ENCODE peak calls at places on chromosome 17, in eight cellular contexts. One of them, this sample, is unnamed.

GRCh38 chr17:71080937-71081336 is 911.6 kb downstream of the KCNJ2 start:
- DNase-seq in PC-3: no peak
- DNase-seq in mucosa of gallbladder: no peak
- DNase-seq in body of pancreas: no peak
- DNase-seq in EL: no peak
- DNase-seq in hepatocyte: no peak
- DNase-seq in stimulated activated naive CD4-positive, alpha-beta T cell treated with Interleukin-2 at 50 U/mL for 16 hours: no peak
- DNase-seq in NCI-H82: no peak
- DNase-seq in this sample: no peak

GRCh38 chr17:50589112-50589712 is 28.7 kb downstream of the CACNA1G start:
- DNase-seq in hepatocyte: no peak
- DNase-seq in NCI-H82: no peak
- DNase-seq in EL: no peak
- DNase-seq in mucosa of gallbladder: no peak
- DNase-seq in stimulated activated naive CD4-positive, alpha-beta T cell treated with Interleukin-2 at 50 U/mL for 16 hours: no peak
- DNase-seq in PC-3: no peak
- DNase-seq in body of pancreas: no peak
- DNase-seq in this sample: no peak

GRCh38 chr17:81928497-81929252 is 1.1 kb upstream of the MAFG start:
- DNase-seq in mucosa of gallbladder: no peak
- DNase-seq in PC-3: peak; percentile 49
- DNase-seq in body of pancreas: no peak
- DNase-seq in NCI-H82: peak; percentile 55
- DNase-seq in EL: peak; percentile 32
- DNase-seq in stimulated activated naive CD4-positive, alpha-beta T cell treated with Interleukin-2 at 50 U/mL for 16 hours: no peak
- DNase-seq in hepatocyte: peak; percentile 46
- DNase-seq in this sample: no peak

GRCh38 chr17:57902800-57903759 is 52.1 kb downstream of the CUEDC1 start:
- DNase-seq in mucosa of gallbladder: peak; percentile 90
- DNase-seq in stimulated activated naive CD4-positive, alpha-beta T cell treated with Interleukin-2 at 50 U/mL for 16 hours: no peak
- DNase-seq in hepatocyte: peak; percentile 82
- DNase-seq in EL: peak; percentile 84
- DNase-seq in body of pancreas: peak; percentile 97
- DNase-seq in PC-3: peak; percentile 98
- DNase-seq in NCI-H82: no peak
- DNase-seq in this sample: peak; percentile 85

GRCh38 chr17:80836971-80837481 is 154.6 kb upstream of the CHMP6 start:
- DNase-seq in hepatocyte: no peak
- DNase-seq in PC-3: no peak
- DNase-seq in EL: no peak
- DNase-seq in NCI-H82: peak; percentile 14
- DNase-seq in mucosa of gallbladder: no peak
- DNase-seq in stimulated activated naive CD4-positive, alpha-beta T cell treated with Interleukin-2 at 50 U/mL for 16 hours: no peak
- DNase-seq in body of pancreas: no peak
- DNase-seq in this sample: no peak

GRCh38 chr17:7530294-7530900 is 18.5 kb upstream of the TNFSF12 start:
- DNase-seq in mucosa of gallbladder: no peak
- DNase-seq in EL: no peak
- DNase-seq in NCI-H82: no peak
- DNase-seq in hepatocyte: no peak
- DNase-seq in stimulated activated naive CD4-positive, alpha-beta T cell treated with Interleukin-2 at 50 U/mL for 16 hours: no peak
- DNase-seq in PC-3: no peak
- DNase-seq in body of pancreas: no peak
- DNase-seq in this sample: no peak

GRCh38 chr17:41814195-41814594 is 1.4 kb downstream of the FKBP10 start:
- DNase-seq in stimulated activated naive CD4-positive, alpha-beta T cell treated with Interleukin-2 at 50 U/mL for 16 hours: no peak
- DNase-seq in NCI-H82: no peak
- DNase-seq in mucosa of gallbladder: no peak
- DNase-seq in EL: peak; percentile 39
- DNase-seq in body of pancreas: no peak
- DNase-seq in hepatocyte: no peak
- DNase-seq in PC-3: no peak
- DNase-seq in this sample: no peak

GRCh38 chr17:20284575-20284974 is 182.8 kb downstream of the LGALS9B start:
- DNase-seq in NCI-H82: no peak
- DNase-seq in hepatocyte: no peak
- DNase-seq in stimulated activated naive CD4-positive, alpha-beta T cell treated with Interleukin-2 at 50 U/mL for 16 hours: no peak
- DNase-seq in body of pancreas: no peak
- DNase-seq in mucosa of gallbladder: no peak
- DNase-seq in PC-3: no peak
- DNase-seq in EL: no peak
- DNase-seq in this sample: no peak

GRCh38 chr17:80070375-80071115 is 30.8 kb upstream of the GAA start:
- DNase-seq in PC-3: no peak
- DNase-seq in stimulated activated naive CD4-positive, alpha-beta T cell treated with Interleukin-2 at 50 U/mL for 16 hours: no peak
- DNase-seq in body of pancreas: no peak
- DNase-seq in hepatocyte: no peak
- DNase-seq in mucosa of gallbladder: no peak
- DNase-seq in EL: no peak
- DNase-seq in NCI-H82: no peak
- DNase-seq in this sample: no peak

GRCh38 chr17:39349246-39349645 is 52.2 kb downstream of the FBXL20 start:
- DNase-seq in PC-3: no peak
- DNase-seq in mucosa of gallbladder: no peak
- DNase-seq in hepatocyte: no peak
- DNase-seq in body of pancreas: no peak
- DNase-seq in stimulated activated naive CD4-positive, alpha-beta T cell treated with Interleukin-2 at 50 U/mL for 16 hours: no peak
- DNase-seq in NCI-H82: no peak
- DNase-seq in EL: no peak
- DNase-seq in this sample: no peak

GRCh38 chr17:72603346-72604242 is 482.8 kb downstream of the SOX9 start:
- DNase-seq in hepatocyte: no peak
- DNase-seq in stimulated activated naive CD4-positive, alpha-beta T cell treated with Interleukin-2 at 50 U/mL for 16 hours: no peak
- DNase-seq in PC-3: no peak
- DNase-seq in mucosa of gallbladder: no peak
- DNase-seq in NCI-H82: no peak
- DNase-seq in EL: peak; percentile 74
- DNase-seq in body of pancreas: no peak
- DNase-seq in this sample: no peak

GRCh38 chr17:78365561-78366108 is 5.8 kb upstream of the SOCS3 start:
- DNase-seq in NCI-H82: no peak
- DNase-seq in PC-3: no peak
- DNase-seq in stimulated activated naive CD4-positive, alpha-beta T cell treated with Interleukin-2 at 50 U/mL for 16 hours: no peak
- DNase-seq in hepatocyte: peak; percentile 72
- DNase-seq in EL: no peak
- DNase-seq in body of pancreas: no peak
- DNase-seq in mucosa of gallbladder: no peak
- DNase-seq in this sample: no peak

GRCh38 chr17:55089955-55090573 is 121.5 kb downstream of the STXBP4 start:
- DNase-seq in NCI-H82: no peak
- DNase-seq in hepatocyte: no peak
- DNase-seq in mucosa of gallbladder: no peak
- DNase-seq in stimulated activated naive CD4-positive, alpha-beta T cell treated with Interleukin-2 at 50 U/mL for 16 hours: peak; percentile 57
- DNase-seq in EL: no peak
- DNase-seq in body of pancreas: no peak
- DNase-seq in PC-3: peak; percentile 82
- DNase-seq in this sample: no peak

GRCh38 chr17:16980813-16981731 is 9.2 kb upstream of the TNFRSF13B start:
- DNase-seq in mucosa of gallbladder: no peak
- DNase-seq in PC-3: peak; percentile 55
- DNase-seq in stimulated activated naive CD4-positive, alpha-beta T cell treated with Interleukin-2 at 50 U/mL for 16 hours: no peak
- DNase-seq in NCI-H82: no peak
- DNase-seq in body of pancreas: no peak
- DNase-seq in EL: peak; percentile 47
- DNase-seq in hepatocyte: no peak
- DNase-seq in this sample: no peak

GRCh38 chr17:55588858-55589257 is 77.6 kb upstream of the SMIM36 start:
- DNase-seq in NCI-H82: no peak
- DNase-seq in body of pancreas: no peak
- DNase-seq in hepatocyte: no peak
- DNase-seq in stimulated activated naive CD4-positive, alpha-beta T cell treated with Interleukin-2 at 50 U/mL for 16 hours: no peak
- DNase-seq in EL: no peak
- DNase-seq in PC-3: no peak
- DNase-seq in mucosa of gallbladder: no peak
- DNase-seq in this sample: no peak

GRCh38 chr17:6603746-6604325 is 36.7 kb downstream of the KIAA0753 start:
- DNase-seq in EL: no peak
- DNase-seq in stimulated activated naive CD4-positive, alpha-beta T cell treated with Interleukin-2 at 50 U/mL for 16 hours: no peak
- DNase-seq in body of pancreas: peak; percentile 11
- DNase-seq in NCI-H82: no peak
- DNase-seq in mucosa of gallbladder: no peak
- DNase-seq in PC-3: no peak
- DNase-seq in hepatocyte: peak; percentile 8
- DNase-seq in this sample: no peak

GRCh38 chr17:74243013-74243755 is 29.8 kb downstream of the TTYH2 start:
- DNase-seq in body of pancreas: no peak
- DNase-seq in stimulated activated naive CD4-positive, alpha-beta T cell treated with Interleukin-2 at 50 U/mL for 16 hours: no peak
- DNase-seq in mucosa of gallbladder: no peak
- DNase-seq in hepatocyte: no peak
- DNase-seq in PC-3: no peak
- DNase-seq in EL: no peak
- DNase-seq in NCI-H82: no peak
- DNase-seq in this sample: no peak

GRCh38 chr17:43670645-43671074 is 8.9 kb upstream of the MEOX1 start:
- DNase-seq in PC-3: no peak
- DNase-seq in stimulated activated naive CD4-positive, alpha-beta T cell treated with Interleukin-2 at 50 U/mL for 16 hours: no peak
- DNase-seq in hepatocyte: no peak
- DNase-seq in body of pancreas: no peak
- DNase-seq in NCI-H82: no peak
- DNase-seq in EL: no peak
- DNase-seq in mucosa of gallbladder: no peak
- DNase-seq in this sample: no peak

GRCh38 chr17:28738680-28739384 is 5.0 kb upstream of the TRAF4 start:
- DNase-seq in mucosa of gallbladder: no peak
- DNase-seq in body of pancreas: no peak
- DNase-seq in PC-3: no peak
- DNase-seq in stimulated activated naive CD4-positive, alpha-beta T cell treated with Interleukin-2 at 50 U/mL for 16 hours: peak; percentile 67
- DNase-seq in hepatocyte: no peak
- DNase-seq in NCI-H82: no peak
- DNase-seq in EL: no peak
- DNase-seq in this sample: no peak

GRCh38 chr17:75352079-75352569 is 53.4 kb downstream of the GRB2 start:
- DNase-seq in stimulated activated naive CD4-positive, alpha-beta T cell treated with Interleukin-2 at 50 U/mL for 16 hours: no peak
- DNase-seq in EL: no peak
- DNase-seq in mucosa of gallbladder: peak; percentile 60
- DNase-seq in hepatocyte: peak; percentile 60
- DNase-seq in PC-3: no peak
- DNase-seq in NCI-H82: peak; percentile 57
- DNase-seq in body of pancreas: peak; percentile 75
- DNase-seq in this sample: no peak

GRCh38 chr17:47295874-47296255 is 27.9 kb upstream of the EFCAB13 start:
- DNase-seq in EL: no peak
- DNase-seq in body of pancreas: no peak
- DNase-seq in PC-3: no peak
- DNase-seq in NCI-H82: no peak
- DNase-seq in mucosa of gallbladder: no peak
- DNase-seq in stimulated activated naive CD4-positive, alpha-beta T cell treated with Interleukin-2 at 50 U/mL for 16 hours: no peak
- DNase-seq in hepatocyte: no peak
- DNase-seq in this sample: no peak

GRCh38 chr17:5785867-5786509 is 201.7 kb upstream of the NLRP1 start:
- DNase-seq in body of pancreas: no peak
- DNase-seq in mucosa of gallbladder: no peak
- DNase-seq in NCI-H82: peak; percentile 41
- DNase-seq in stimulated activated naive CD4-positive, alpha-beta T cell treated with Interleukin-2 at 50 U/mL for 16 hours: no peak
- DNase-seq in hepatocyte: no peak
- DNase-seq in EL: peak; percentile 60
- DNase-seq in PC-3: peak; percentile 60
- DNase-seq in this sample: no peak

This sample was measured in left lobe of liver.